ENCODE peak calls at places on chromosomes 12 and 14, in eight cellular contexts. One of them, this sample, is unnamed.

GRCh38 chr12:68106160-68106559 is 53.4 kb downstream of the IFNG start:
- DNase-seq in CD8-positive, alpha-beta T cell: no peak
- DNase-seq in GM12865: no peak
- DNase-seq in AG04450: no peak
- DNase-seq in hepatocyte: no peak
- DNase-seq in RWPE1: no peak
- DNase-seq in uterus: no peak
- DNase-seq in MCF 10A: peak
- DNase-seq in this sample: no peak

GRCh38 chr12:55931317-55931779 is 386 bp downstream of the DGKA start:
- DNase-seq in MCF 10A: peak
- DNase-seq in CD8-positive, alpha-beta T cell: no peak
- DNase-seq in AG04450: no peak
- DNase-seq in uterus: peak
- DNase-seq in RWPE1: no peak
- DNase-seq in GM12865: no peak
- DNase-seq in hepatocyte: no peak
- DNase-seq in this sample: no peak

GRCh38 chr14:105146181-105146975 is 22.2 kb downstream of the JAG2 start:
- DNase-seq in CD8-positive, alpha-beta T cell: no peak
- DNase-seq in AG04450: no peak
- DNase-seq in MCF 10A: no peak
- DNase-seq in RWPE1: no peak
- DNase-seq in GM12865: no peak
- DNase-seq in hepatocyte: no peak
- DNase-seq in uterus: no peak
- DNase-seq in this sample: no peak

GRCh38 chr12:75656650-75657049 is 145.2 kb upstream of the KRR1 start:
- DNase-seq in hepatocyte: no peak
- DNase-seq in MCF 10A: peak
- DNase-seq in AG04450: peak
- DNase-seq in uterus: no peak
- DNase-seq in CD8-positive, alpha-beta T cell: no peak
- DNase-seq in GM12865: no peak
- DNase-seq in RWPE1: peak
- DNase-seq in this sample: no peak

GRCh38 chr12:123696641-123697040 is 15.5 kb upstream of the ATP6V0A2 start:
- DNase-seq in MCF 10A: no peak
- DNase-seq in CD8-positive, alpha-beta T cell: no peak
- DNase-seq in GM12865: no peak
- DNase-seq in AG04450: no peak
- DNase-seq in uterus: no peak
- DNase-seq in hepatocyte: no peak
- DNase-seq in RWPE1: no peak
- DNase-seq in this sample: no peak

GRCh38 chr14:65847065-65847847 is 434.7 kb downstream of the FUT8 start:
- DNase-seq in CD8-positive, alpha-beta T cell: peak
- DNase-seq in MCF 10A: no peak
- DNase-seq in AG04450: no peak
- DNase-seq in RWPE1: no peak
- DNase-seq in uterus: no peak
- DNase-seq in hepatocyte: no peak
- DNase-seq in GM12865: peak
- DNase-seq in this sample: peak

GRCh38 chr12:21502164-21502496 is 541 bp downstream of the GOLT1B start:
- DNase-seq in uterus: no peak
- DNase-seq in AG04450: no peak
- DNase-seq in GM12865: peak
- DNase-seq in CD8-positive, alpha-beta T cell: peak
- DNase-seq in MCF 10A: peak
- DNase-seq in hepatocyte: peak
- DNase-seq in RWPE1: peak
- DNase-seq in this sample: peak

GRCh38 chr14:75875958-75876357 is 105.8 kb downstream of the TGFB3 start:
- DNase-seq in uterus: no peak
- DNase-seq in CD8-positive, alpha-beta T cell: no peak
- DNase-seq in AG04450: no peak
- DNase-seq in hepatocyte: no peak
- DNase-seq in MCF 10A: peak
- DNase-seq in GM12865: peak
- DNase-seq in RWPE1: no peak
- DNase-seq in this sample: peak

GRCh38 chr12:16285586-16285985 is 8.1 kb upstream of the SLC15A5 start:
- DNase-seq in GM12865: no peak
- DNase-seq in RWPE1: no peak
- DNase-seq in AG04450: no peak
- DNase-seq in CD8-positive, alpha-beta T cell: no peak
- DNase-seq in hepatocyte: no peak
- DNase-seq in MCF 10A: peak
- DNase-seq in uterus: no peak
- DNase-seq in this sample: no peak

GRCh38 chr12:2372735-2373134 is 319.9 kb downstream of the CACNA1C start:
- DNase-seq in AG04450: no peak
- DNase-seq in uterus: no peak
- DNase-seq in RWPE1: no peak
- DNase-seq in MCF 10A: no peak
- DNase-seq in GM12865: no peak
- DNase-seq in CD8-positive, alpha-beta T cell: no peak
- DNase-seq in hepatocyte: no peak
- DNase-seq in this sample: no peak

GRCh38 chr14:21940887-21941855 is 267.6 kb upstream of the OR4E1 start:
- DNase-seq in hepatocyte: peak
- DNase-seq in GM12865: peak
- DNase-seq in CD8-positive, alpha-beta T cell: peak
- DNase-seq in RWPE1: peak
- DNase-seq in uterus: no peak
- DNase-seq in AG04450: no peak
- DNase-seq in MCF 10A: peak
- DNase-seq in this sample: no peak

GRCh38 chr14:72075649-72076334 is 143.6 kb downstream of the RGS6 start:
- DNase-seq in GM12865: no peak
- DNase-seq in hepatocyte: no peak
- DNase-seq in RWPE1: no peak
- DNase-seq in MCF 10A: no peak
- DNase-seq in CD8-positive, alpha-beta T cell: no peak
- DNase-seq in uterus: no peak
- DNase-seq in AG04450: no peak
- DNase-seq in this sample: no peak

GRCh38 chr12:84131076-84131475 is 781.5 kb downstream of the SLC6A15 start:
- DNase-seq in uterus: no peak
- DNase-seq in GM12865: no peak
- DNase-seq in RWPE1: no peak
- DNase-seq in CD8-positive, alpha-beta T cell: no peak
- DNase-seq in hepatocyte: no peak
- DNase-seq in AG04450: peak
- DNase-seq in MCF 10A: peak
- DNase-seq in this sample: no peak

GRCh38 chr12:52063986-52064649 is 5.7 kb upstream of the ATG101 start:
- DNase-seq in MCF 10A: peak
- DNase-seq in RWPE1: no peak
- DNase-seq in uterus: peak
- DNase-seq in hepatocyte: no peak
- DNase-seq in CD8-positive, alpha-beta T cell: no peak
- DNase-seq in AG04450: peak
- DNase-seq in GM12865: no peak
- DNase-seq in this sample: no peak

GRCh38 chr14:100810435-100810834 is 15.5 kb upstream of the MEG3 start:
- DNase-seq in AG04450: no peak
- DNase-seq in GM12865: no peak
- DNase-seq in MCF 10A: no peak
- DNase-seq in CD8-positive, alpha-beta T cell: no peak
- DNase-seq in hepatocyte: no peak
- DNase-seq in uterus: no peak
- DNase-seq in RWPE1: no peak
- DNase-seq in this sample: no peak

GRCh38 chr12:132158677-132159554 is 14.7 kb downstream of the NOC4L start:
- DNase-seq in RWPE1: no peak
- DNase-seq in CD8-positive, alpha-beta T cell: no peak
- DNase-seq in GM12865: no peak
- DNase-seq in hepatocyte: no peak
- DNase-seq in AG04450: no peak
- DNase-seq in uterus: no peak
- DNase-seq in MCF 10A: peak
- DNase-seq in this sample: no peak

GRCh38 chr12:53543539-53543938 is 36.3 kb upstream of the NPFF start:
- DNase-seq in uterus: peak
- DNase-seq in RWPE1: peak
- DNase-seq in MCF 10A: peak
- DNase-seq in AG04450: peak
- DNase-seq in hepatocyte: peak
- DNase-seq in CD8-positive, alpha-beta T cell: peak
- DNase-seq in GM12865: peak
- DNase-seq in this sample: peak

GRCh38 chr12:51359851-51360250 is 13.4 kb upstream of the CELA1 start:
- DNase-seq in RWPE1: no peak
- DNase-seq in CD8-positive, alpha-beta T cell: no peak
- DNase-seq in AG04450: no peak
- DNase-seq in uterus: no peak
- DNase-seq in hepatocyte: no peak
- DNase-seq in MCF 10A: no peak
- DNase-seq in GM12865: no peak
- DNase-seq in this sample: no peak

GRCh38 chr14:32468955-32469354 is 139.9 kb downstream of the AKAP6 start:
- DNase-seq in GM12865: no peak
- DNase-seq in AG04450: no peak
- DNase-seq in MCF 10A: peak
- DNase-seq in hepatocyte: peak
- DNase-seq in RWPE1: peak
- DNase-seq in uterus: no peak
- DNase-seq in CD8-positive, alpha-beta T cell: no peak
- DNase-seq in this sample: no peak

GRCh38 chr12:52757449-52758176 is 19.5 kb downstream of the KRT76 start:
- DNase-seq in uterus: no peak
- DNase-seq in hepatocyte: no peak
- DNase-seq in CD8-positive, alpha-beta T cell: no peak
- DNase-seq in RWPE1: no peak
- DNase-seq in MCF 10A: no peak
- DNase-seq in AG04450: no peak
- DNase-seq in GM12865: no peak
- DNase-seq in this sample: no peak

GRCh38 chr12:93894391-93895095 is 217.4 kb downstream of the CRADD start:
- DNase-seq in hepatocyte: peak
- DNase-seq in CD8-positive, alpha-beta T cell: no peak
- DNase-seq in MCF 10A: no peak
- DNase-seq in uterus: peak
- DNase-seq in AG04450: no peak
- DNase-seq in GM12865: no peak
- DNase-seq in RWPE1: no peak
- DNase-seq in this sample: no peak

GRCh38 chr12:53989227-53990113 is 4.5 kb downstream of the HOXC10 start:
- DNase-seq in uterus: no peak
- DNase-seq in RWPE1: no peak
- DNase-seq in CD8-positive, alpha-beta T cell: no peak
- DNase-seq in GM12865: peak
- DNase-seq in hepatocyte: peak
- DNase-seq in AG04450: no peak
- DNase-seq in MCF 10A: peak
- DNase-seq in this sample: peak

GRCh38 chr12:50192908-50193307 is 25.7 kb upstream of the CERS5 start:
- DNase-seq in hepatocyte: no peak
- DNase-seq in CD8-positive, alpha-beta T cell: no peak
- DNase-seq in GM12865: no peak
- DNase-seq in MCF 10A: no peak
- DNase-seq in uterus: no peak
- DNase-seq in RWPE1: no peak
- DNase-seq in AG04450: peak
- DNase-seq in this sample: no peak

GRCh38 chr14:87306770-87307169 is 686.2 kb downstream of the GALC start:
- DNase-seq in hepatocyte: no peak
- DNase-seq in CD8-positive, alpha-beta T cell: no peak
- DNase-seq in GM12865: no peak
- DNase-seq in MCF 10A: no peak
- DNase-seq in RWPE1: no peak
- DNase-seq in AG04450: no peak
- DNase-seq in uterus: no peak
- DNase-seq in this sample: no peak
- TF ChIP-seq CTCF in hepatocyte: no peak
- TF ChIP-seq CTCF in CD8-positive, alpha-beta T cell: no peak
- TF ChIP-seq CTCF in GM12865: no peak
- TF ChIP-seq CTCF in MCF 10A: no peak
- TF ChIP-seq CTCF in RWPE1: no peak
- TF ChIP-seq CTCF in AG04450: no peak
- TF ChIP-seq CTCF in uterus: no peak
- TF ChIP-seq CTCF in this sample: no peak

GRCh38 chr12:3834774-3835173 is 38.4 kb downstream of the PARP11 start:
- DNase-seq in AG04450: no peak
- DNase-seq in hepatocyte: peak
- DNase-seq in MCF 10A: no peak
- DNase-seq in RWPE1: no peak
- DNase-seq in uterus: no peak
- DNase-seq in GM12865: no peak
- DNase-seq in CD8-positive, alpha-beta T cell: no peak
- DNase-seq in this sample: no peak

GRCh38 chr12:3836641-3837040 is 36.6 kb downstream of the PARP11 start:
- DNase-seq in GM12865: no peak
- DNase-seq in uterus: no peak
- DNase-seq in hepatocyte: no peak
- DNase-seq in MCF 10A: no peak
- DNase-seq in AG04450: no peak
- DNase-seq in CD8-positive, alpha-beta T cell: no peak
- DNase-seq in RWPE1: no peak
- DNase-seq in this sample: no peak

GRCh38 chr12:3838065-3838464 is 35.1 kb downstream of the PARP11 start:
- DNase-seq in GM12865: no peak
- DNase-seq in uterus: no peak
- DNase-seq in MCF 10A: no peak
- DNase-seq in RWPE1: no peak
- DNase-seq in hepatocyte: no peak
- DNase-seq in AG04450: no peak
- DNase-seq in CD8-positive, alpha-beta T cell: no peak
- DNase-seq in this sample: no peak

GRCh38 chr12:3835914-3836313 is 37.3 kb downstream of the PARP11 start:
- DNase-seq in MCF 10A: no peak
- DNase-seq in CD8-positive, alpha-beta T cell: no peak
- DNase-seq in hepatocyte: no peak
- DNase-seq in uterus: no peak
- DNase-seq in AG04450: no peak
- DNase-seq in GM12865: no peak
- DNase-seq in RWPE1: no peak
- DNase-seq in this sample: no peak

GRCh38 chr12:3837049-3837448 is 36.1 kb downstream of the PARP11 start:
- DNase-seq in uterus: no peak
- DNase-seq in MCF 10A: no peak
- DNase-seq in AG04450: no peak
- DNase-seq in RWPE1: no peak
- DNase-seq in GM12865: peak
- DNase-seq in hepatocyte: no peak
- DNase-seq in CD8-positive, alpha-beta T cell: no peak
- DNase-seq in this sample: peak
- TF ChIP-seq CTCF in uterus: no peak
- TF ChIP-seq CTCF in MCF 10A: no peak
- TF ChIP-seq CTCF in AG04450: no peak
- TF ChIP-seq CTCF in RWPE1: no peak
- TF ChIP-seq CTCF in GM12865: peak
- TF ChIP-seq CTCF in hepatocyte: no peak
- TF ChIP-seq CTCF in CD8-positive, alpha-beta T cell: no peak
- TF ChIP-seq CTCF in this sample: peak

GRCh38 chr12:117054279-117054678 is 44.9 kb downstream of the TESC start:
- DNase-seq in GM12865: no peak
- DNase-seq in hepatocyte: no peak
- DNase-seq in MCF 10A: no peak
- DNase-seq in AG04450: no peak
- DNase-seq in CD8-positive, alpha-beta T cell: no peak
- DNase-seq in RWPE1: no peak
- DNase-seq in uterus: no peak
- DNase-seq in this sample: no peak
- TF ChIP-seq CTCF in GM12865: no peak
- TF ChIP-seq CTCF in hepatocyte: no peak
- TF ChIP-seq CTCF in MCF 10A: no peak
- TF ChIP-seq CTCF in AG04450: no peak
- TF ChIP-seq CTCF in CD8-positive, alpha-beta T cell: no peak
- TF ChIP-seq CTCF in RWPE1: no peak
- TF ChIP-seq CTCF in uterus: no peak
- TF ChIP-seq CTCF in this sample: no peak

GRCh38 chr12:25557830-25558436 is 4.8 kb upstream of the LMNTD1 start:
- DNase-seq in uterus: no peak
- DNase-seq in GM12865: peak
- DNase-seq in CD8-positive, alpha-beta T cell: no peak
- DNase-seq in AG04450: no peak
- DNase-seq in RWPE1: peak
- DNase-seq in MCF 10A: peak
- DNase-seq in hepatocyte: peak
- DNase-seq in this sample: peak
- TF ChIP-seq CTCF in uterus: no peak
- TF ChIP-seq CTCF in GM12865: peak
- TF ChIP-seq CTCF in CD8-positive, alpha-beta T cell: no peak
- TF ChIP-seq CTCF in AG04450: peak
- TF ChIP-seq CTCF in RWPE1: peak
- TF ChIP-seq CTCF in MCF 10A: peak
- TF ChIP-seq CTCF in hepatocyte: peak
- TF ChIP-seq CTCF in this sample: peak